ENCODE peak calls at places on chromosomes 2 and 18, in four cellular contexts. R is K562, F is A549, X is GM12878. Z is an unnamed sample.

GRCh38 chr2:192161670-192162290 is 33.0 kb downstream of the TMEFF2 start:
- DNase-seq in X (no peak), F (no peak), R (no peak), Z (no peak)

GRCh38 chr18:34643982-34644381 is 66.1 kb upstream of the DTNA start:
- DNase-seq in X (no peak), R (no peak), F (no peak), Z (peak)

GRCh38 chr2:241982711-241983570 is 113.4 kb downstream of the RTP5 start:
- DNase-seq in F (no peak), X (no peak), R (no peak), Z (no peak)

GRCh38 chr2:168970860-168971650 is 60.1 kb downstream of the ABCB11 start:
- DNase-seq in R (no peak), F (no peak), X (no peak), Z (no peak)

GRCh38 chr2:183532514-183532913 is 408.3 kb downstream of the NUP35 start:
- DNase-seq in F (no peak), R (no peak), X (no peak), Z (no peak)

GRCh38 chr18:41170346-41170745 is 784.7 kb upstream of the PIK3C3 start:
- DNase-seq in X (no peak), F (no peak), R (no peak), Z (peak)

GRCh38 chr2:24818721-24819167 is 25.5 kb downstream of the CENPO start:
- DNase-seq in R (no peak), F (no peak), X (no peak), Z (peak)

GRCh38 chr2:230968921-230969672 is 26.8 kb upstream of the SPATA3 start:
- DNase-seq in R (peak), X (no peak), F (no peak), Z (no peak)

GRCh38 chr2:240934701-240935100 is 28.6 kb downstream of the CROCC2 start:
- DNase-seq in X (no peak), F (no peak), R (no peak), Z (no peak)

GRCh38 chr18:61931654-61932379 is 39.0 kb upstream of the RNF152 start:
- DNase-seq in F (no peak), X (no peak), R (no peak), Z (no peak)

GRCh38 chr2:28588231-28588725 is 92.4 kb downstream of the PLB1 start:
- DNase-seq in F (no peak), X (no peak), R (no peak), Z (no peak)

GRCh38 chr2:129908721-129909373 is 70.6 kb upstream of the RAB6C start:
- DNase-seq in X (no peak), F (no peak), R (no peak), Z (no peak)

GRCh38 chr2:183950673-183951072 is 647.7 kb upstream of the ZNF804A start:
- DNase-seq in X (no peak), F (no peak), R (no peak), Z (no peak)

DNA sequence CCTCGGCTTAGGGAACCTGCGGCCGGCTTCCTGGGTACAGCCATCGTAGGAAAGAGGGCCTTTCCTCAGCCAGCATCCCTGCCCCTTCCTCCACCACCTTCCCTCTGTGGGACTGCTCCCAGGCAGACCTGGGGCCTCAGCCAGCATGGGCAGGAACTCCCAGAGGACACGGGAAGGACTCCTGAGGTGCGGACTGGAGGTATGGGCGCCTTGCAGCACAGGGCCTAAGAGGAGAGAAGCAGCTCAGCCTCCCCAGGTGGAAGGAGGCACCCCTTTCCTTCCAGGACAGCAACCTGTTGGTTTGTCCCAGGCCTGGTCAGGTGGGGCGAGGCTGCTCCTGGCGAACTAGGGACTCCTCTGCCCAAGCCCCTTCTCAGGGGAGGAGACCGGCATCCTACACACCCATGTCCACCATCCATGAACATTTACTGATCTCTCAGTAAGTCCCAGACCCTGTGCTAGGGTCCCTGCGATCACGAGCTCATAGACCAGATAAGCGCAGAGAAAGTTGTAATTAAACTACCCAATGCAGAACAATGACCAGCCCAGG is 98.9 kb upstream of the ID2 start:
- DNase-seq in F (no peak), X (no peak), R (no peak), Z (no peak)
- TF ChIP-seq ELK1 in F (no peak), X (no peak), R (no peak), Z (no peak)

GRCh38 chr2:159893439-159893838 is 95.4 kb upstream of the CD302 start:
- DNase-seq in X (no peak), F (no peak), R (no peak), Z (no peak)

GRCh38 chr2:159890945-159891588 is 93.1 kb upstream of the CD302 start:
- DNase-seq in R (no peak), F (no peak), X (no peak), Z (no peak)

GRCh38 chr2:159894145-159894838 is 96.3 kb upstream of the CD302 start:
- DNase-seq in F (no peak), X (no peak), R (no peak), Z (no peak)

GRCh38 chr2:159892990-159893389 is 95.0 kb upstream of the CD302 start:
- DNase-seq in F (no peak), R (no peak), X (no peak), Z (no peak)

DNA sequence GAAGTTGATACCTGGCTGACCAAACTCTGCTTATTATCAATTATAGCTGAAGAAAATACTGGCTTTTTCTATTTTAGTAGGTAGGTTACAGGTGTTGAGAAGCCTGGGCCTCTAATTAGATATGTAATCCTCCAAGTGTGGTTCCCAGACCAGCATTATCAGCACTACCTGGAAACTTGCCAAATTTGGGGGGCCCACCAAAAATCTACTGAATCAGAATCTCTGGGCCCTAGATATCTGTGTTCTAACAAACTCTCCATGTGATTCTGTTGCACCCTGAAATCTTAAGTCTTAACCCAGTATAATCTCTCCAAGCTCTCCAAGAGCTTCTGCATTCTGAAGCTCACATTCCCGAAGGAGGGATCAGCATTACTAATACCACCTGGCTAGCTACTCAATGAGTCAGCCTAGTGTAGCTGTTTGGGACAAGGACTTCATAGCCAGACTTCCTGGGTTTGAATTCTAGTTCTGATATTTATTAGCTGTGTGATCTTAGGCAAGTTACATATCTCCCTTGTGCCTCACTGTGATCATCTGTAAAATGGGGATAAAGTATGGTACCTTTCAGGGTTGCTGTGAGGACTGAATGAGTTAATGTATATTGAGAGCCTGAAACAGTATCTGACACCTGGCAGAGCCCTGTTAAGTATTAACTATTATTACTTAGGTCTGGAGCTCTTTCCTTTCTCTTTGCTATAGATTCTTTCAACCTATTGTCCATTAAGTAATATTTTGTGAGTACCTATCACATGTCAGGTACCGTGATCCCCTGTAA is 94.1 kb upstream of the CD302 start:
- DNase-seq in X (no peak), F (peak), R (no peak), Z (peak)
- TF ChIP-seq ELK1 in X (no peak), F (no peak), R (no peak), Z (no peak)

GRCh38 chr2:134181219-134181618 is 72.7 kb upstream of the MGAT5 start:
- DNase-seq in F (no peak), R (no peak), X (peak), Z (no peak)
- TF ChIP-seq ELK1 in F (no peak), R (no peak), X (no peak), Z (no peak)

GRCh38 chr2:135573620-135574019 is 42.3 kb downstream of the R3HDM1 start:
- DNase-seq in F (no peak), X (no peak), R (no peak), Z (no peak)
- TF ChIP-seq ELK1 in F (no peak), X (no peak), R (no peak), Z (no peak)

GRCh38 chr18:3596324-3597158 is 146.6 kb downstream of the TGIF1 start:
- DNase-seq in X (no peak), F (no peak), R (peak), Z (peak)

GRCh38 chr18:3593904-3594759 is 144.2 kb downstream of the TGIF1 start:
- DNase-seq in R (peak), X (peak), F (peak), Z (peak)

GRCh38 chr18:3594760-3595241 is 144.8 kb downstream of the TGIF1 start:
- DNase-seq in F (no peak), X (no peak), R (peak), Z (peak)

GRCh38 chr18:3597159-3597977 is 147.4 kb downstream of the TGIF1 start:
- DNase-seq in F (no peak), R (no peak), X (no peak), Z (peak)

GRCh38 chr18:3595282-3596273 is 145.6 kb downstream of the TGIF1 start:
- DNase-seq in X (peak), R (peak), F (no peak), Z (peak)
- TF ChIP-seq ELK1 in X (no peak), R (no peak), F (no peak), Z (no peak)

GRCh38 chr18:12336887-12337286 is 28.8 kb downstream of the TUBB6 start:
- DNase-seq in R (no peak), F (no peak), X (no peak), Z (peak)
- TF ChIP-seq ELK1 in R (no peak), F (no peak), X (no peak), Z (no peak)

GRCh38 chr2:142165790-142166189 is 35.0 kb upstream of the LRP1B start:
- DNase-seq in X (peak), R (no peak), F (peak), Z (peak)
- TF ChIP-seq ELK1 in X (no peak), R (no peak), F (no peak), Z (no peak)

GRCh38 chr2:203446780-203447179 is 88.3 kb downstream of the RAPH1 start:
- DNase-seq in R (no peak), F (no peak), X (no peak), Z (no peak)

GRCh38 chr2:203451011-203451410 is 84.1 kb downstream of the RAPH1 start:
- DNase-seq in R (no peak), X (no peak), F (no peak), Z (peak)

GRCh38 chr2:203453858-203454451 is 81.1 kb downstream of the RAPH1 start:
- DNase-seq in R (peak), F (peak), X (peak), Z (peak)

GRCh38 chr2:203451686-203452085 is 83.4 kb downstream of the RAPH1 start:
- DNase-seq in F (no peak), R (no peak), X (no peak), Z (peak)

DNA sequence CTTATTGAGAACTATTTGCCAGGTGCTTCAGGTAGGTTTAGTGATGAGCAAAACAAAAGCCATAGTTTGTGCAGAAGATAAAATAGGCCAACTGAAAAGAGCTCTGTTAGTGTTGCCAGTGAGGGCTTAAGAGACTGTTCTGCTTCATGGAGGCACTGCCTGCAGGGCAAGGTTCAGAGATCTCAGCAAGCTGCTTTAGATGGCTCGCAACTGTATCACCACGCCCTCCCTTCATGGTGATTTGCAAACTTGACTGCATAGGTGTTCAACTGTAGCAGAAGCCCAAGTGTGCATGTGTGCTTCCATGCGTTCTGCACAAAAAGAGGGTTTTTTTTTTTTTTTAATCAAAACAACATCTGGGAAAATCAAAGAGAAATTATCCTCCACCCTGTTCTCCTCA is 84.5 kb downstream of the RAPH1 start:
- DNase-seq in F (no peak), R (no peak), X (no peak), Z (no peak)
- TF ChIP-seq ELK1 in F (no peak), R (no peak), X (no peak), Z (no peak)